ENCODE peak calls at places on chromosomes 1 and 21, in nine cellular contexts. U is prostate gland, N is H9, R is PC-3, G is IMR-90, E is SHP77, L is HEK293T, D is GM10248, S is NCI-H1417. X is an unnamed sample.

GRCh38 chr1:220803401-220804201 is 16.9 kb downstream of the MTARC1 start:
- DNase-seq in U (no peak), N (no peak), R (peak), G (peak), E (peak), L (peak), D (peak), S (peak), X (peak)

GRCh38 chr1:30045304-30046090 is 677.9 kb downstream of the MATN1 start:
- DNase-seq in U (no peak), N (peak), R (no peak), G (no peak), E (no peak), L (no peak), D (no peak), S (no peak), X (no peak)

GRCh38 chr1:194477908-194478307 is 1291.5 kb upstream of the B3GALT2 start:
- DNase-seq in U (no peak), N (no peak), R (no peak), G (no peak), E (no peak), L (no peak), D (no peak), S (no peak), X (no peak)

GRCh38 chr1:162694911-162695310 is 62.6 kb downstream of the DDR2 start:
- DNase-seq in U (no peak), N (no peak), R (no peak), G (no peak), E (no peak), L (no peak), D (no peak), S (no peak), X (no peak)

GRCh38 chr1:50917796-50918137 is 42.3 kb downstream of the FAF1 start:
- DNase-seq in U (no peak), N (no peak), R (no peak), G (no peak), E (no peak), L (no peak), D (peak), S (no peak), X (no peak)

GRCh38 chr1:149888999-149889289 is 10.4 kb upstream of the BOLA1 start:
- DNase-seq in U (peak), N (no peak), R (peak), G (peak), E (no peak), L (no peak), D (no peak), S (no peak), X (peak)

GRCh38 chr1:22349302-22350043 is 102.2 kb upstream of the ZBTB40 start:
- DNase-seq in U (no peak), N (no peak), R (no peak), G (no peak), E (no peak), L (no peak), D (no peak), S (peak), X (no peak)

GRCh38 chr1:197967066-197967465 is 49.9 kb downstream of the LHX9 start:
- DNase-seq in U (no peak), N (no peak), R (peak), G (no peak), E (no peak), L (no peak), D (no peak), S (no peak), X (no peak)

GRCh38 chr1:109474697-109475096 is 8.4 kb downstream of the SYPL2 start:
- DNase-seq in U (no peak), N (peak), R (no peak), G (no peak), E (no peak), L (no peak), D (no peak), S (no peak), X (no peak)

GRCh38 chr1:22711591-22712501 is 1.2 kb downstream of the EPHB2 start:
- DNase-seq in U (no peak), N (no peak), R (peak), G (peak), E (no peak), L (no peak), D (no peak), S (peak), X (peak)

GRCh38 chr1:2968471-2968881 is 52.8 kb upstream of the ACTRT2 start:
- DNase-seq in U (no peak), N (no peak), R (no peak), G (no peak), E (no peak), L (no peak), D (no peak), S (peak), X (no peak)

GRCh38 chr1:33366766-33367487 is 46.0 kb upstream of the A3GALT2 start:
- DNase-seq in U (no peak), N (no peak), R (no peak), G (no peak), E (no peak), L (no peak), D (no peak), S (peak), X (no peak)

GRCh38 chr1:194024659-194025058 is 838.2 kb upstream of the B3GALT2 start:
- DNase-seq in U (no peak), N (no peak), R (peak), G (peak), E (no peak), L (no peak), D (no peak), S (no peak), X (peak)

GRCh38 chr1:199220046-199220445 is 581.2 kb downstream of the PTPRC start:
- DNase-seq in U (no peak), N (no peak), R (no peak), G (no peak), E (no peak), L (no peak), D (no peak), S (no peak), X (no peak)

GRCh38 chr1:109201123-109201703 is 12.5 kb upstream of the SARS1 start:
- DNase-seq in U (no peak), N (peak), R (peak), G (peak), E (peak), L (peak), D (peak), S (peak), X (peak)

GRCh38 chr1:35894183-35894582 is 11.2 kb downstream of the AGO1 start:
- DNase-seq in U (no peak), N (no peak), R (no peak), G (peak), E (no peak), L (no peak), D (peak), S (no peak), X (peak)

GRCh38 chr1:115411388-115412063 is 73.5 kb upstream of the NGF start:
- DNase-seq in U (no peak), N (no peak), R (peak), G (peak), E (no peak), L (no peak), D (no peak), S (peak), X (peak)

GRCh38 chr1:168341576-168341975 is 60.9 kb downstream of the TBX19 start:
- DNase-seq in U (no peak), N (no peak), R (peak), G (peak), E (no peak), L (no peak), D (no peak), S (no peak), X (peak)

GRCh38 chr1:102120910-102121309 is 124.2 kb upstream of the OLFM3 start:
- DNase-seq in U (no peak), N (no peak), R (no peak), G (no peak), E (peak), L (no peak), D (no peak), S (peak), X (no peak)

GRCh38 chr1:230641346-230641745 is 935 bp upstream of the COG2 start:
- DNase-seq in U (no peak), N (no peak), R (peak), G (peak), E (no peak), L (no peak), D (no peak), S (no peak), X (peak)

GRCh38 chr1:47584249-47584648 is 146.4 kb downstream of the FOXD2 start:
- DNase-seq in U (no peak), N (peak), R (no peak), G (no peak), E (no peak), L (no peak), D (no peak), S (no peak), X (no peak)

GRCh38 chr1:87305096-87305495 is 23.6 kb upstream of the LMO4 start:
- DNase-seq in U (no peak), N (no peak), R (no peak), G (no peak), E (no peak), L (no peak), D (no peak), S (peak), X (no peak)

GRCh38 chr1:106022312-106022902 is 1034.1 kb upstream of the PRMT6 start:
- DNase-seq in U (no peak), N (no peak), R (peak), G (no peak), E (no peak), L (no peak), D (peak), S (peak), X (peak)

GRCh38 chr21:42187976-42188653 is 30.8 kb upstream of the ABCG1 start:
- DNase-seq in U (no peak), N (no peak), R (no peak), G (no peak), E (no peak), L (no peak), D (peak), S (no peak), X (peak)

GRCh38 chr1:84504580-84505021 is 1.6 kb upstream of the SPATA1 start:
- DNase-seq in U (no peak), N (no peak), R (peak), G (peak), E (no peak), L (peak), D (no peak), S (peak), X (peak)

GRCh38 chr1:92483442-92484170 is 3.1 kb downstream of the GFI1 start:
- DNase-seq in U (no peak), N (peak), R (peak), G (no peak), E (peak), L (no peak), D (peak), S (peak), X (no peak)

X was measured in choroid plexus epithelial cell.